ENCODE peak calls at places on chromosomes 4 and X, in eight cellular contexts. C, G, A, U, K, N, B and L are unnamed samples.

GRCh38 chr4:83285022-83285387 is 407 bp upstream of the COQ2 start:
- DNase-seq in G (no peak), U (no peak), A (no peak), C (no peak), K (no peak), B (no peak), N (no peak), L (no peak)

GRCh38 chr4:110823251-110823650 is 200.4 kb upstream of the PITX2 start:
- DNase-seq in B (no peak), C (no peak), A (no peak), K (no peak), N (no peak), G (peak), U (no peak), L (no peak)

GRCh38 chr4:2742081-2742822 is 13.9 kb downstream of the TNIP2 start:
- DNase-seq in G (peak), C (no peak), A (no peak), N (no peak), K (no peak), B (no peak), U (no peak), L (no peak)

GRCh38 chr4:139200506-139200905 is 23.5 kb upstream of the ELF2 start:
- DNase-seq in G (no peak), N (no peak), B (no peak), K (no peak), U (no peak), C (no peak), A (no peak), L (no peak)

GRCh38 chr4:143016171-143016570 is 168.5 kb upstream of the USP38 start:
- DNase-seq in N (no peak), B (no peak), C (no peak), U (no peak), G (no peak), A (no peak), K (no peak), L (no peak)

GRCh38 chr4:184453402-184454160 is 20.8 kb downstream of the IRF2 start:
- DNase-seq in N (peak), U (no peak), K (peak), B (no peak), C (no peak), A (no peak), G (peak), L (no peak)

GRCh38 chrX:13015536-13016236 is 28.7 kb downstream of the FAM9C start:
- DNase-seq in C (no peak), N (no peak), K (no peak), U (no peak), B (no peak), G (no peak), A (no peak), L (no peak)

GRCh38 chrX:20663287-20663686 is 396.6 kb upstream of the RPS6KA3 start:
- DNase-seq in B (no peak), C (no peak), A (no peak), U (no peak), K (no peak), G (no peak), N (no peak), L (no peak)

GRCh38 chr4:1137063-1137771 is 23.9 kb upstream of the RNF212 start:
- DNase-seq in G (peak), U (no peak), K (no peak), B (no peak), C (no peak), A (no peak), N (no peak), L (peak)